ENCODE peak calls at places on chromosome 13, in four cellular contexts. X, A, Z and V are unnamed samples.

GRCh38 chr13:95247857-95248256 is 53.4 kb downstream of the ABCC4 start:
- DNase-seq in X (no peak), A (no peak), Z (no peak), V (no peak)

GRCh38 chr13:79709526-79709925 is 228.6 kb downstream of the NDFIP2 start:
- DNase-seq in X (no peak), A (no peak), Z (no peak), V (no peak)

GRCh38 chr13:31946091-31946770 is 85.3 kb upstream of the FRY start:
- DNase-seq in X (no peak), A (no peak), Z (no peak), V (no peak)

GRCh38 chr13:113951246-113951999 is 22.5 kb downstream of the C13orf46 start:
- DNase-seq in X (peak; percentile 89), A (peak; percentile 31), Z (peak; percentile 57), V (no peak)

GRCh38 chr13:20945952-20946383 is 43.4 kb upstream of the XPO4 start:
- DNase-seq in X (no peak), A (no peak), Z (no peak), V (no peak)

GRCh38 chr13:43180837-43181236 is 157.5 kb downstream of the DNAJC15 start:
- DNase-seq in X (no peak), A (no peak), Z (no peak), V (no peak)

GRCh38 chr13:89755729-89756492 is 1591.6 kb upstream of the MIR17HG start:
- DNase-seq in X (no peak), A (no peak), Z (no peak), V (no peak)

GRCh38 chr13:91710733-91711132 is 312.3 kb downstream of the GPC5 start:
- DNase-seq in X (no peak), A (no peak), Z (no peak), V (no peak)

GRCh38 chr13:76854894-76855293 is 31.3 kb downstream of the KCTD12 start:
- DNase-seq in X (no peak), A (no peak), Z (no peak), V (no peak)

GRCh38 chr13:69287050-69287698 is 820.5 kb upstream of the ATXN8OS start:
- DNase-seq in X (no peak), A (no peak), Z (no peak), V (no peak)

GRCh38 chr13:104301216-104301975 is 1235.2 kb upstream of the SLC10A2 start:
- DNase-seq in X (no peak), A (no peak), Z (no peak), V (no peak)

GRCh38 chr13:19055611-19056010 is 126.0 kb downstream of the TUBA3C start:
- DNase-seq in X (no peak), A (no peak), Z (no peak), V (no peak)
- H3K9me3 ChIP-seq in X (no peaks in the 10 kb centered on the region), A (no peaks in the 10 kb centered on the region), Z (no peaks in the 10 kb centered on the region), V (no peaks in the 10 kb centered on the region)

DNA sequence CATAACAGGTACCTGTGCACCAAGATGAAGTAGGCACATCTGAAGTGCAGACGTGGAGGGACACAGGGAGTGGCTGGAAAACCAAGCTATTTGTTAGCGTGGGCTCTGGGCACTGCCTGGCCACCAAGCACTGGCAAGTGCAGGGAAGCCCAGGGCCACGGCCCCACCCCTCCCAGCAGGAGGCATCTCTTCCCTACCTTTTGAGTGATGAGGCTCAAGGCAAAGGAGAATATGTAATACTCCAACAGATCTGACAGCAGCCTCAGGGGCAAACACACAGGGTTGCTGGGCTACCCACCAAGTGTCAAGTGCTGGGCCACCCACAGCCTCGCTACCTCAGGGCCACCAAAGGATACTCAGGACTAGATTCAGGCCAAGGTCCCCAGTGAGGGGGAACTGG is 11.6 kb downstream of the TUBA3C start:
- DNase-seq in X (no peak), A (no peak), Z (no peak), V (no peak)
- H3K9me3 ChIP-seq in X (no peaks in the 10 kb centered on the region), A (no peaks in the 10 kb centered on the region), Z (no peaks in the 10 kb centered on the region), V (no peaks in the 10 kb centered on the region)

DNA sequence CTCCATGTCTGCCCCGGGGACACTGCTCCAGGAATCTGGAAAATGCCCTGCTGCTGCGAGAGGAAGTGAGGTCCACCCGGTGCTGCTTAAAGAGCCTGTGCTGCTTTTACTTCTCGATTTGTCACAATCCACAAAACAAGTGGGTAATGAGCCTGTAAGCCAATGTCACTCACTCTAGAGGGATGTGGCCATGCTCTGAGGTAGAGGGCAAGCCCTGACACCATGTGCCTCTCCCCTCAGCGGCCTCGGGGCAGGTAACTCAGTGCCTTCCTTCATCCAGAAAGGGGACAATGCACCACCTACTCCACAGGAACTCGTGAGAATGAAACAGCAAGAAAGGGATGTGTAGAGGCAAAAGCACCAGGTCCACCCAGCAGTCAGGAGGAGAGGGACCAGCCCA is 106.2 kb downstream of the TUBA3C start:
- DNase-seq in X (no peak), A (no peak), Z (no peak), V (no peak)
- H3K9me3 ChIP-seq in X (no peaks in the 10 kb centered on the region), A (no peaks in the 10 kb centered on the region), Z (peaks cover 3% of the 10 kb centered on the region), V (no peaks in the 10 kb centered on the region)

GRCh38 chr13:67377919-67378318 is 147.8 kb upstream of the PCDH9 start:
- DNase-seq in X (no peak), A (no peak), Z (no peak), V (no peak)

GRCh38 chr13:67383358-67383757 is 153.2 kb upstream of the PCDH9 start:
- DNase-seq in X (no peak), A (no peak), Z (no peak), V (no peak)
- H3K9me3 ChIP-seq in X (no peaks in the 10 kb centered on the region), A (no peaks in the 10 kb centered on the region), Z (no peaks in the 10 kb centered on the region), V (no peaks in the 10 kb centered on the region)

DNA sequence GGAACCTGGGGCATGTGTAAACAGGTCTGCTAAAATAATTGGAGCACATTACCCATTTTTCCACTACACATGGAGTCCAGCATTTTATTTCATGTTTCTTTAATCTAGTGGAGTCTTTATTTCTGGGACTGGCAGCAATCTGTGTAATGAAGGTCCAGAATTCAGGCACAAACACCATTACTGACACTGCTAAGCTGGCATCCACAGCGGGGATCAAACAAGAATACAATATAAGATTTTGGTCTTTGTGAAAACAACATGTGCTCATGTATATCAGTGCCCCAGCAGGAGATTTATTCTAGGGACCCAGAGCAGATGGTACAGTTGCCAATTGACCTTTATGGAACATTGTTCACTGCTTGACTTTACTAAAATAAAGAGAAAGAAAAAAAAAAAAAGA is 1587.0 kb upstream of the PRR20A start:
- DNase-seq in X (no peak), A (no peak), Z (no peak), V (no peak)
- H3K9me3 ChIP-seq in X (peaks cover 6% of the 10 kb centered on the region), A (no peaks in the 10 kb centered on the region), Z (no peaks in the 10 kb centered on the region), V (peaks cover 3% of the 10 kb centered on the region)

DNA sequence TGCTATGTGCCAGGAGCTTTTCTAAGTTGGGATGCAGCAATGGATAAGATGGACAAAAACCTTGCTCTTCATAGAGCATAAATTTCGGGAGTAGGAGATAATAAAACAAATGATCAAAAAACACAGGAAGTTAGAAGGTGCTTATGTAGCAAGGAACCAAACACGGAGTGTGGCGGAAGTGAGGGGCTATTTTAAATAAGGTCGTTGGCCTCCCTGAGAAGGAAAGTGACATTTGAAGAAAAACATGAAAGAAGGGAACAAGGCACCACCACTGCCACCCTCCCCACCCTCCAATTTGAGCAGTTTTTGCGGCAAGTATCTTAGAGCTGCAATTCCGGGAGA is 3.2 kb upstream of the GSX1 start:
- DNase-seq in X (no peak), A (no peak), Z (no peak), V (no peak)
- H3K9me3 ChIP-seq in X (no peaks in the 10 kb centered on the region), A (no peaks in the 10 kb centered on the region), Z (no peaks in the 10 kb centered on the region), V (no peaks in the 10 kb centered on the region)